ENCODE peak calls at places on chromosome X, in ten cellular contexts. U, T, K, V, W, L, G, P, Q and R are unnamed samples.

GRCh38 chrX:4277122-4277521 is 563.7 kb upstream of the PRKX start:
- DNase-seq in T (no peak), L (no peak), V (peak), Q (no peak), P (no peak), W (peak), K (no peak), U (no peak), G (no peak), R (no peak)

GRCh38 chrX:75781618-75782017 is 3.4 kb downstream of the MAGEE2 start:
- DNase-seq in L (peak), K (no peak), P (no peak), Q (peak), U (peak), T (no peak), V (no peak), W (no peak), G (no peak), R (no peak)

GRCh38 chrX:48045410-48046311 is 25.8 kb downstream of the ZNF630 start:
- DNase-seq in K (no peak), W (no peak), V (no peak), G (no peak), L (peak), U (peak), T (peak), P (no peak), Q (no peak), R (no peak)

GRCh38 chrX:47321386-47321785 is 49.0 kb upstream of the ZNF157 start:
- DNase-seq in T (peak), P (no peak), L (peak), G (peak), V (no peak), U (peak), W (peak), Q (peak), K (peak), R (no peak)

GRCh38 chrX:53071064-53071463 is 11.1 kb upstream of the TSPYL2 start:
- DNase-seq in T (no peak), U (no peak), W (no peak), G (no peak), V (no peak), P (no peak), K (no peak), Q (no peak), L (no peak), R (no peak)

GRCh38 chrX:42565739-42566138 is 212.2 kb downstream of the PPP1R2C start:
- DNase-seq in U (no peak), T (no peak), P (no peak), L (no peak), K (no peak), V (no peak), G (no peak), Q (no peak), W (no peak), R (no peak)

GRCh38 chrX:1491851-1492349 is 39.2 kb upstream of the ASMTL start:
- DNase-seq in L (no peak), K (peak), P (no peak), T (no peak), V (peak), G (no peak), W (peak), Q (no peak), U (no peak), R (no peak)

GRCh38 chrX:133670394-133670793 is 255.1 kb upstream of the GPC4 start:
- DNase-seq in U (no peak), V (peak), L (no peak), T (peak), Q (no peak), K (peak), P (no peak), W (no peak), G (peak), R (no peak)

GRCh38 chrX:128754130-128754529 is 701.9 kb upstream of the ACTRT1 start:
- DNase-seq in U (no peak), W (no peak), V (no peak), G (no peak), L (no peak), T (no peak), P (no peak), Q (no peak), K (no peak), R (no peak)

GRCh38 chrX:42535233-42535632 is 242.7 kb downstream of the PPP1R2C start:
- DNase-seq in K (no peak), L (no peak), V (no peak), T (no peak), W (no peak), U (no peak), G (no peak), Q (no peak), P (no peak), R (no peak)

GRCh38 chrX:130179579-130180215 is 7.9 kb downstream of the RAB33A start:
- DNase-seq in G (no peak), T (no peak), L (no peak), K (no peak), Q (no peak), U (no peak), P (no peak), W (no peak), V (no peak), R (no peak)

GRCh38 chrX:154047266-154047665 is 27.6 kb upstream of the IRAK1 start:
- DNase-seq in P (no peak), W (no peak), G (no peak), V (no peak), T (no peak), Q (no peak), U (no peak), L (no peak), K (no peak), R (no peak)

GRCh38 chrX:54481751-54482150 is 14.3 kb downstream of the FGD1 start:
- DNase-seq in K (no peak), L (no peak), P (no peak), G (no peak), V (peak), Q (no peak), T (no peak), U (no peak), W (peak), R (no peak)

GRCh38 chrX:12497832-12498591 is 293.2 kb upstream of the PRPS2 start:
- DNase-seq in V (peak), K (peak), T (no peak), G (no peak), L (no peak), W (peak), U (no peak), P (no peak), Q (no peak), R (no peak)

GRCh38 chrX:1394731-1395501 is 3.0 kb upstream of the SLC25A6 start:
- DNase-seq in T (no peak), U (peak), V (no peak), L (peak), K (no peak), W (no peak), P (no peak), G (no peak), Q (no peak), R (no peak)

GRCh38 chrX:262391-262909 is 18.7 kb upstream of the PLCXD1 start:
- DNase-seq in K (no peak), W (peak), T (no peak), L (no peak), Q (peak), U (no peak), V (no peak), G (no peak), P (no peak), R (no peak)

GRCh38 chrX:77446029-77446585 is 1.1 kb upstream of the FGF16 start:
- DNase-seq in T (no peak), P (no peak), V (no peak), Q (no peak), K (no peak), L (peak), U (no peak), G (no peak), W (no peak), R (no peak)

GRCh38 chrX:84156831-84157230 is 31.2 kb downstream of the RPS6KA6 start:
- DNase-seq in G (no peak), W (no peak), T (no peak), Q (no peak), P (no peak), K (no peak), V (no peak), L (no peak), U (no peak), R (no peak)

GRCh38 chrX:39750798-39751197 is 347.0 kb downstream of the BCOR start:
- DNase-seq in T (no peak), G (no peak), L (no peak), V (no peak), Q (no peak), U (no peak), P (no peak), W (no peak), K (no peak), R (no peak)
- TF ChIP-seq CTCF in T (no peak), G (no peak), L (no peak), V (no peak), Q (no peak), U (no peak), P (no peak), W (no peak), K (no peak), R (no peak)

GRCh38 chrX:101191217-101191750 is 28.3 kb upstream of the DRP2 start:
- DNase-seq in G (no peak), Q (peak), W (no peak), V (no peak), T (no peak), P (no peak), K (peak), U (peak), L (peak), R (no peak)

GRCh38 chrX:101190736-101191135 is 28.9 kb upstream of the DRP2 start:
- DNase-seq in T (no peak), U (no peak), W (no peak), K (no peak), L (no peak), V (no peak), Q (no peak), G (no peak), P (no peak), R (no peak)

GRCh38 chrX:101195442-101196173 is 24.0 kb upstream of the DRP2 start:
- DNase-seq in V (no peak), K (no peak), Q (no peak), G (no peak), P (no peak), T (no peak), L (no peak), W (no peak), U (no peak), R (no peak)
- H3K27ac ChIP-seq in V (no peak), K (no peak), Q (no peak), G (no peak), P (no peak), T (no peak), L (no peak), W (no peak), U (no peak), R (no peak)

DNA sequence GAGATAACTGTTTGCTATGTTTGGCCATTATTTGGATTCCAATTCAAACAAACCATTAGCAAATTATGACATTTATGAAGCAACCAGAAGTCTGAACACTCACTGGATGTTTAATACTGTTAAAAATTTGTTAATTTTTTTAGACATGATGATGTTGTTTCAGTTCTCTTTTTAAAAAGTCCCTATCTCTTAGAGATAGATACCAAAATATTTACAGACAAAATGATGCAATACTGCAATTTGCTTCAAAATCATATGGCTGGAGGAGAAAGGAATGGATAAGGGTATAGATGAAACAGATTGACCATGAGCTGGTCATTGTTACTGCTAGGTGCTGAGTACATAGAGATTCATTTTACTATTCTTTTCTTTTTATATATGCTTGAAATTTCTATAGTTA is 534.6 kb downstream of the BCOR start:
- DNase-seq in G (no peak), T (no peak), Q (no peak), L (no peak), K (no peak), U (no peak), P (no peak), W (no peak), V (no peak), R (no peak)
- TF ChIP-seq CTCF in G (no peak), T (no peak), Q (no peak), L (no peak), K (no peak), U (no peak), P (no peak), W (no peak), V (no peak), R (no peak)

GRCh38 chrX:97787311-97787710 is 903.6 kb downstream of the RPA4 start:
- DNase-seq in T (no peak), U (no peak), V (no peak), K (no peak), W (no peak), P (no peak), L (no peak), G (no peak), Q (no peak), R (no peak)

GRCh38 chrX:97790850-97791249 is 907.1 kb downstream of the RPA4 start:
- DNase-seq in Q (no peak), V (no peak), G (no peak), L (no peak), P (no peak), W (no peak), T (no peak), K (no peak), U (no peak), R (no peak)

GRCh38 chrX:97787849-97788248 is 904.1 kb downstream of the RPA4 start:
- DNase-seq in W (no peak), V (no peak), T (no peak), K (no peak), L (no peak), Q (no peak), P (no peak), G (no peak), U (no peak), R (no peak)
- H3K27ac ChIP-seq in W (no peak), V (no peak), T (no peak), K (no peak), L (no peak), Q (no peak), P (no peak), G (no peak), U (no peak), R (no peak)

DNA sequence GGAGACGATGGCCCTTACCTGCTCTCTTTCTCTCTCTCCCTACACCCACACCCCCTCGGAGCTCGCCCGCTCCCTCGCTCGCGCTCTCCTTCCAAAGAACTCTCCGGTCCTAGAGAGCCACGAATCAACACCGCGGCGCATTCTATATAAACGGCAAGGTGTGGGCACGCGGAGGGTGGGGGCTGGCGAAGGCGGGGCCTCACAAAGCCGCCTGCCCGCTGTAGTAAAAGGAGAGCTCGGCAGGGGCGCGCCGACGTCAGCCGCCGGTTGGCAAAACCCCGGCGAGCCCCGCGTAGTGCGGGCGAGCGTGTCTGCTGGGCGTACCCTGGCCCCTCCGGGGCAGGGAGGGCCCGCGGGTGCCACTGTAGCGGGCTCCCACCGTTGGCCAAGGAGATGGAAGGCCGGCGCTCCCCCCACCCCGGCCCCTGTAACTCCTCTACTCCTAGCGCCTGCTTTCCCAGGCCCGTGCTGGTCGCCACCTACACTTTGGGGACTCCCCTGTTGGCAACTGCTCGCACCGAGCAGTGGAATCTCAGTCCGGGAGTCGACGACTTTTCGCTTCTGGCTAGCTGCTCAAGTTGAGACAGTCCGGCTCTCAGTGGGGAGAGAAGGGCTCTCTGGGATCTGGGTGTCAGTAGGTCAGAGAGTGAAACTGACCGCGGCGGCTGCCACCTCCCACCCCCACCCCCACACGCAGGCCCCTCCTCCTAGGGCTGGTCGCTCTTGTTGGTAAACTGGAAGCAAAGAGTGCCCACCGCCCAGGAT is 325.5 kb upstream of the F9 start:
- DNase-seq in W (no peak), T (no peak), P (no peak), L (peak), Q (no peak), V (no peak), U (no peak), G (peak), K (peak), R (no peak)
- TF ChIP-seq CTCF in W (no peak), T (no peak), P (no peak), L (no peak), Q (no peak), V (no peak), U (no peak), G (peak), K (no peak), R (no peak)

GRCh38 chrX:118325453-118325852 is 20.5 kb upstream of the WDR44 start:
- DNase-seq in U (no peak), K (no peak), V (peak), T (no peak), W (no peak), Q (no peak), L (no peak), P (no peak), G (no peak), R (no peak)

GRCh38 chrX:118324588-118324987 is 21.3 kb upstream of the WDR44 start:
- DNase-seq in L (no peak), K (no peak), G (no peak), V (no peak), U (no peak), T (no peak), Q (no peak), P (no peak), W (no peak), R (no peak)

GRCh38 chrX:118329179-118329578 is 16.7 kb upstream of the WDR44 start:
- DNase-seq in W (no peak), Q (no peak), T (no peak), K (peak), P (no peak), U (no peak), G (no peak), V (no peak), L (no peak), R (no peak)
- H3K27ac ChIP-seq in W (no peak), Q (no peak), T (no peak), K (no peak), P (no peak), U (no peak), G (no peak), V (no peak), L (no peak), R (no peak)

GRCh38 chrX:56221101-56221500 is 11.1 kb upstream of the KLF8 start:
- DNase-seq in W (no peak), V (no peak), U (no peak), G (no peak), P (no peak), Q (no peak), K (no peak), T (no peak), L (no peak), R (no peak)

GRCh38 chrX:56216332-56216731 is 15.8 kb upstream of the KLF8 start:
- DNase-seq in Q (no peak), L (no peak), T (no peak), K (no peak), W (no peak), U (no peak), P (no peak), G (no peak), V (no peak), R (no peak)

GRCh38 chrX:56222473-56223000 is 9.6 kb upstream of the KLF8 start:
- DNase-seq in W (no peak), Q (no peak), P (no peak), T (no peak), K (no peak), G (no peak), U (no peak), V (no peak), L (no peak), R (no peak)

DNA sequence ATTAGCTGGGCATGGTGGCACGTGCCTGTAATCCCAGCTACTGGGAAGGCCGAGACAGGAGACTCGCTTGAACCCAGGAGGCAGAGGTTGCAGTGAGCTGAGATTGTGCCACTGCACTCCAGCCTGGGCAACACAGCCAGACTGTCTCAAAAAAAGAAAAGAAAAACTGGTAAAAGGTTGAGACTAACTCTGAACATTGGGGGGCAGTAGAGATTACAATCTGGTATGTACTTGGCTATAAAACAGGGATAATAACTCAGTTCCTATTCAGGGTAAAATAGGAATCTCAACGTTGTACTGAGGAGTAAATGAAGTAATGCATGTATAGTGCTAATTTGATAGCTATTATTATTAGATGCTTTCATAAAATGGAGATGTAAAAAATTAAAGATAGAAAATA is 12.5 kb upstream of the KLF8 start:
- DNase-seq in P (no peak), Q (no peak), L (no peak), T (peak), G (no peak), K (no peak), V (no peak), U (no peak), W (no peak), R (no peak)
- TF ChIP-seq CTCF in P (no peak), Q (peak), L (peak), T (no peak), G (peak), K (no peak), V (peak), U (peak), W (peak), R (no peak)

DNA sequence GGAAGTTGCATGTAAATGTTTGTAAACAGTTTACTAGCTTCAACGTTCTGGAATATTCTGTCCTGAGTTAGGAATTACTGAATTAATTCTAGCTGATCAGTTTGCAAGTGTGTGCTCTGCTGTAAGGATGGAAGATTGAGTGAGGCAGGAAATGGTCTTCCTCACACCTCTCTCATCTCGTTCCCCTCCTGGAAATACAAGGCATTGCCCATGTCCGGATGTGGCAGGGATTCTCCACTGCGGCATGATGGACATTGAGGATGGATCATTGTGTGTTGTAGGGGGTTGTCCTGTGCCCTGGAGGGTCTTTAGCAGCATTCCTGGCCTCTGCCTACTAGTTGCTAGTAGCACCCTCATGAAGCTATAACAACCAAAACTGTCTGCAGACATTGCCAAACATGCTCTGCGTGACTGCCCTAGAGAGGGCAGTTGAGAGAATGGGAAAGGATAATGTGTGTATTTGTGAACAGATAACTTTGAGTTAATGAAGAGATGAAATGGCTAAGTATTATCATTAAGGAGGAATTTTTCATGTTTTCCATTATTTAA is 12.6 kb downstream of the CA5B start:
- DNase-seq in L (no peak), T (no peak), U (no peak), K (no peak), G (no peak), P (no peak), Q (no peak), W (no peak), V (no peak), R (no peak)
- H3K27ac ChIP-seq in L (peak), T (peak), U (peak), K (no peak), G (peak), P (peak), Q (peak), W (no peak), V (no peak), R (peak)